ENCODE peak calls at places on chromosome 11, in four cellular contexts. J is fibroblast of mammary gland, M is LNCaP clone FGC, K is AG04450. Y is an unnamed sample.

GRCh38 chr11:22859756-22860155 is 518 bp downstream of the CCDC179 start:
- DNase-seq in J (no peak), M (no peak), K (no peak), Y (no peak)

GRCh38 chr11:32450372-32450771 is 15.0 kb upstream of the WT1 start:
- DNase-seq in J (no peak), M (no peak), K (no peak), Y (no peak)

GRCh38 chr11:57313788-57314135 is 11.0 kb downstream of the TNKS1BP1 start:
- DNase-seq in J (no peak), M (no peak), K (no peak), Y (no peak)

GRCh38 chr11:108813086-108813485 is 148.2 kb downstream of the DDX10 start:
- DNase-seq in J (no peak), M (no peak), K (no peak), Y (no peak)

GRCh38 chr11:8638300-8638699 is 44.2 kb downstream of the TRIM66 start:
- DNase-seq in J (peak; percentile 66), M (no peak), K (no peak), Y (no peak)

GRCh38 chr11:72375241-72375640 is 59.1 kb downstream of the CLPB start:
- DNase-seq in J (no peak), M (no peak), K (no peak), Y (no peak)

GRCh38 chr11:2743427-2744110 is 43.8 kb upstream of the KCNQ1OT1 start:
- DNase-seq in J (no peak), M (no peak), K (no peak), Y (no peak)

GRCh38 chr11:85898456-85898855 is 43.3 kb downstream of the CCDC83 start:
- DNase-seq in J (peak; percentile 24), M (no peak), K (no peak), Y (no peak)

GRCh38 chr11:8652140-8652539 is 30.3 kb downstream of the TRIM66 start:
- DNase-seq in J (peak; percentile 98), M (no peak), K (peak; percentile 93), Y (peak; percentile 51)

GRCh38 chr11:66419825-66420224 is 1.0 kb upstream of the NPAS4 start:
- DNase-seq in J (no peak), M (no peak), K (no peak), Y (no peak)

GRCh38 chr11:116336540-116336939 is 436.2 kb downstream of the BUD13 start:
- DNase-seq in J (no peak), M (no peak), K (no peak), Y (no peak)

GRCh38 chr11:85725510-85726258 is 39.7 kb upstream of the CCDC89 start:
- DNase-seq in J (peak; percentile 92), M (peak; percentile 10), K (peak; percentile 80), Y (peak; percentile 77)

GRCh38 chr11:35617316-35617686 is 959 bp upstream of the FJX1 start:
- DNase-seq in J (no peak), M (no peak), K (no peak), Y (no peak)

GRCh38 chr11:92511522-92512203 is 287.0 kb downstream of the FAT3 start:
- DNase-seq in J (no peak), M (no peak), K (no peak), Y (no peak)

GRCh38 chr11:27467181-27467913 is 5.2 kb downstream of the LGR4 start:
- DNase-seq in J (no peak), M (no peak), K (no peak), Y (no peak)

GRCh38 chr11:44652901-44653644 is 73.7 kb upstream of the TSPAN18 start:
- DNase-seq in J (no peak), M (no peak), K (no peak), Y (no peak)

GRCh38 chr11:95699631-95700470 is 89.7 kb downstream of the FAM76B start:
- DNase-seq in J (peak; percentile 61), M (no peak), K (no peak), Y (no peak)

GRCh38 chr11:129639300-129639699 is 176.3 kb upstream of the TMEM45B start:
- DNase-seq in J (peak; percentile 99), M (no peak), K (peak; percentile 81), Y (peak; percentile 94)

GRCh38 chr11:67272327-67273259 is 6.3 kb downstream of the GRK2 start:
- DNase-seq in J (no peak), M (no peak), K (no peak), Y (no peak)

GRCh38 chr11:58286249-58286648 is 18.2 kb upstream of the OR10W1 start:
- DNase-seq in J (peak; percentile 47), M (peak; percentile 48), K (peak; percentile 16), Y (peak; percentile 0)

GRCh38 chr11:88629496-88629895 is 292.0 kb upstream of the CTSC start:
- DNase-seq in J (no peak), M (no peak), K (no peak), Y (no peak)

GRCh38 chr11:107337917-107338316 is 119.7 kb downstream of the CWF19L2 start:
- DNase-seq in J (no peak), M (no peak), K (no peak), Y (no peak)

GRCh38 chr11:59857444-59858434 is 8.5 kb downstream of the TCN1 start:
- DNase-seq in J (no peak), M (peak; percentile 22), K (no peak), Y (no peak)

GRCh38 chr11:126090452-126090851 is 27.8 kb upstream of the CDON start:
- DNase-seq in J (no peak), M (no peak), K (no peak), Y (no peak)

GRCh38 chr11:129949976-129950318 is 52.7 kb downstream of the PRDM10 start:
- DNase-seq in J (no peak), M (no peak), K (no peak), Y (no peak)

GRCh38 chr11:76288166-76288978 is 82.1 kb upstream of the WNT11 start:
- DNase-seq in J (no peak), M (no peak), K (no peak), Y (no peak)

GRCh38 chr11:76293189-76293631 is 86.9 kb upstream of the WNT11 start:
- DNase-seq in J (no peak), M (no peak), K (no peak), Y (no peak)

GRCh38 chr11:76287227-76287626 is 80.9 kb upstream of the WNT11 start:
- DNase-seq in J (no peak), M (no peak), K (no peak), Y (no peak)

GRCh38 chr11:76292583-76293188 is 86.4 kb upstream of the WNT11 start:
- DNase-seq in J (no peak), M (no peak), K (no peak), Y (no peak)

DNA sequence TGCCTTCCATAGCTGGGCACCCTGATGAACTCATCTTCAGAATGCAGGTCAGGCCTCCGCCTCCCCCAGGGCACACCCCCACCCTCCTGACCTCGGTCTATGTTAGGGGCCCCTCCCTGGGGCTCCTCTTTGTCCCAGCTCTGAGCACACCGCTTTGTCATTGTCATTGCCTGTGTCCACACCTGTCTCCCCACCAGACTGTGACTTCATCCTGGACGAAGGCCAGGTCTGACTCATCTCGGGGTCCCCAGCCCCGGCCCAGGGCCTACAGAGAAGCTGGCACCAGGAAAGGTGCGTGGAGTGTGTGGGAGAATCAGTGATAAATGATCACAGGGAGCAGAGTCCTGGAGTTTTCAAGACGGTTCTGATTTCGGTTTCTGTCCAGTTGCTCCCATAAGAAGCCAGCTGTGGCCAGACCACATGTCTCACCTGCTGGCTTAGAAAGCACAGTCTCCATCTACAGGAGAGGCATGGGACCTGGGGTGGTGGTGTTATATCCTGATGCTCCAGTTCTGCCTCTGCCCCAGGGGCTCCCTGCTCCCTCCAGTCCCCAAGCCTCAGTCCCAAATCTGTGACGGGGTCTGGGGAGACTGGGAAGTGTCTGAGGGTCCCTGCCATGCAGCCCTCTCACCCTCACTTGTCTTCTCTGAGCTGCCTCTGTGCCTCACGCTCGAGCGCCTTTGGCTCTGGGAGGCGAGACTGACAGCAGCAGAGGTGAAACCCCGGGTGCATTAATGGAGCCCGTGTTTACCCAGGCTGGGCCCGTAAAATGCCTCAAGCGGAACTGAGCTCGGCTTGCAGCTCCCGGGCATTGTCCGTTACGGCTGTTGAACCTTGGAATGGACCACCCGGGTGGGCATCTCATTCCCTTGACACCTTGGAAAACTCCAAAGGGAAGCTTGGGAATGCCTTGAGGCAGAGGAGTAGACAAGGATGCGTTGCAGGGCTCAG is 85.5 kb upstream of the WNT11 start:
- DNase-seq in J (no peak), M (no peak), K (no peak), Y (no peak)
- TF ChIP-seq CTCF in J (no peak), M (no peak), K (no peak), Y (no peak)

GRCh38 chr11:46894506-46894905 is 23.8 kb downstream of the LRP4 start:
- DNase-seq in J (no peak), M (no peak), K (no peak), Y (no peak)

GRCh38 chr11:46895821-46896220 is 22.5 kb downstream of the LRP4 start:
- DNase-seq in J (no peak), M (no peak), K (no peak), Y (no peak)

GRCh38 chr11:46894961-46895360 is 23.4 kb downstream of the LRP4 start:
- DNase-seq in J (no peak), M (no peak), K (no peak), Y (no peak)

GRCh38 chr11:46898396-46899095 is 19.8 kb downstream of the LRP4 start:
- DNase-seq in J (no peak), M (peak; percentile 64), K (no peak), Y (no peak)

DNA sequence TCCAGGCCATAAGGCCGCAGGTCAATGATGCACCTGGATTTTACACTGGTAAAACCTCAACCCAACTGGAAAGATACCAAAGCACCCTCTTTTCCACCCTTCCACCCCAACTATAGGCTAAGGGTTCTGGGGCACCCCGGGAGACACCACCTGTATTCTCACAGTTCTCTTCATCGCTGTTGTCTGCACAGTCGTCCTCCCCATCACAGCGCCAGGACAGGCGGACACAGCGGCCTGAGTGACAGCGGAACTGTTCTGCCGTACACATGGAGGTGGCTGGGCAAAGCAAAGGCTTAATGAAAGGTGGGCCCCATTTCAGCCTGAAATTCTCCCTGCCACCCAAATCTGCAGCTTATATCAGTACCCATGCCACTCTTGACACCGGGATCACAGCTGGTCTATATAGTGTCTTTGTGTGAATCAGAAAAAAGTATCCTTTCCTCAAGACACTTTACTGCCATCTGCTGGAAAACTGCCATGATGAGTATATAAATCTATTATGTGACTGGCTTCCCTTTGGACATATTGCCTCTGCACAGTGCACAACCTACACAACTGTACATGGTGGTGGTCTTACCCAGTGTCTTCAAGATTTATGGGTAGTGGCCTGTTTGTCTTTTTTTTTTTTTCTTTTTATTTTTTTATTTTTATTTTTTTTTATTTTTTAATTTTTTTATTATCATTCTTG is 21.5 kb downstream of the LRP4 start:
- DNase-seq in J (peak; percentile 49), M (peak; percentile 35), K (no peak), Y (no peak)
- TF ChIP-seq CTCF in J (peak; percentile 18), M (no peak), K (peak; percentile 25), Y (peak; percentile 42)

GRCh38 chr11:111918390-111919256 is at the start of gene C11orf52:
- DNase-seq in J (no peak), M (peak; percentile 97), K (no peak), Y (no peak)
- TF ChIP-seq CTCF in J (no peak), M (no peak), K (no peak), Y (no peak)

DNA sequence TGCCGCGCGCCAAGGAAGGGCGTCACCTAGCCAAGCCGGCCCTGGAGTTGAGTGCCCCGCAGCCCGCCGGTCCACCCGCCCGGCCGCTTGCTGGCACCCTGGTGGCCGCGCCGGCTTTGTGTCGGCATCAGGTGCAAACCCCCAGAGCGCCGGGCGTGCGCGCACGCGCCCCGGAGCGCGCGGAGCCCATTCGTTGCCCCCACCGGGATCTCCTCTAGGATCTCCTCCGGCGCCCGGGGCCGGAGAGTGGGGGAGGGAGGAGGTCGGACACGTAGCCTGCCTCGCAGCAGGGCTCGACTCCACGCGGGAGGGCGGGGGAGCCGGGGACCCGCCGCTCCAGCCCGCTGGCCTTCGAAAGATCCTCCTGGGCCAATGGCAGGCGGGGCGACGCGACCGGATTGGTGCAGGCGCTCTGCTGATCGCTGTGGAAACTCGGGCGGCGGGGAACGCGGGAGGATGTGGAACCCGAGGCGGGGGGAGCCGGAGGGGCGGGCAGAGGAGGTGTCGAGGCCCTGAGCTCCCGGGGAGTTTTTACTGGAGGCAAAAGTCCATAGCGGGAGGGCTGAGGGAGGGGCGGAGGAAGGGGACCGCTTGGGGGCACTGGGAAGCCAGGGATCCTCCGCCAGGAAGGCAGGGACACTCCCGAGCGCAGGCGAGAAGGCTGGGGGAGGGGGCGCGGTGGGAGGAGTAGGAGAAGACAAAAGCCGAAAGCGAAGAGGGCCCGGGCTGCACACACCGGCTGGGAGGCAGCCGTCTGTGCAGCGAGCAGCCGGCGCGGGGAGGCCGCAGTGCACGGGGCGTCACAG is at the start of gene FADS2:
- DNase-seq in J (peak; percentile 95), M (peak; percentile 87), K (peak; percentile 80), Y (peak; percentile 83)
- TF ChIP-seq CTCF in J (no peak), M (peak; percentile 13), K (peak; percentile 3), Y (peak; percentile 11)